ENCODE peak calls at places on chromosomes 6 and 20, in four cellular contexts. K, I, E and S are unnamed samples.
A peak's percentile ranks its signal among the peaks of the same experiment; 100 is the strongest.

GRCh38 chr6:117817992-117818391 is 89.1 kb upstream of the SLC35F1 start:
- DNase-seq in K (no peak), I (no peak), E (no peak), S (no peak)

GRCh38 chr6:148364056-148364844 is 21.6 kb downstream of the SASH1 start:
- DNase-seq in K (no peak), I (no peak), E (no peak), S (no peak)

GRCh38 chr6:23213193-23213592 is 643.8 kb downstream of the HDGFL1 start:
- DNase-seq in K (no peak), I (no peak), E (no peak), S (no peak)

GRCh38 chr20:38735172-38735571 is 10.9 kb downstream of the SLC32A1 start:
- DNase-seq in K (no peak), I (no peak), E (no peak), S (no peak)

GRCh38 chr6:15405111-15405510 is 159.2 kb downstream of the JARID2 start:
- DNase-seq in K (no peak), I (no peak), E (no peak), S (no peak)

GRCh38 chr6:36202101-36202500 is 5.6 kb downstream of the BRPF3 start:
- DNase-seq in K (no peak), I (no peak), E (no peak), S (no peak)

GRCh38 chr6:26243742-26244141 is 121.3 kb upstream of the BTN3A2 start:
- DNase-seq in K (no peak), I (no peak), E (no peak), S (no peak)

GRCh38 chr20:14957416-14957815 is 620.0 kb upstream of the FLRT3 start:
- DNase-seq in K (no peak), I (no peak), E (no peak), S (no peak)

GRCh38 chr6:157669747-157670216 is 153.3 kb upstream of the SNX9 start:
- DNase-seq in K (no peak), I (no peak), E (no peak), S (no peak)

DNA sequence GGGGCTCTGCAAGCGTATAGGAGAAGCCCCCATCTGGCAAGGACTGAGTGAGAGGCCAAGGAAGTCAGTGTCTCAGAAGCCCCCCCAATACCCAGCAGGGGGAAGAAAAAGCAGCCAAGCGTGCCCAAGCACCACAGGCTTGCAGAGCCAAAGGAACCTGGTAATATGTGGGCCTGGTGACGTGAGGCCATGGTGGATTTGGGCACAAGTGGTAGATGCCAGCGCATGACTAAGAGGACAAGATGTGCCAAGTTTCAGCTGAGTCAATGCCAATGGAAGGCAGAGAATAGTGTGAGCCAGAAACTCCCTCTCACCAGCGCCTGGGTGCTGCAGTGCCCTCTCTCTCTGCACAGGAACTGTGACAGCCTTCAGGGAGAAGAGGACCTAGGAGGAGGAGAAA is 110.0 kb downstream of the QRSL1 start:
- DNase-seq in K (no peak), I (no peak), E (no peak), S (no peak)
- TF ChIP-seq SPI1 in K (no peak), I (no peak), E (no peak), S (no peak)

GRCh38 chr20:24721891-24722530 is 227.1 kb upstream of the CST7 start:
- DNase-seq in K (no peak), I (no peak), E (no peak), S (no peak)
- TF ChIP-seq SPI1 in K (no peak), I (no peak), E (no peak), S (no peak)

DNA sequence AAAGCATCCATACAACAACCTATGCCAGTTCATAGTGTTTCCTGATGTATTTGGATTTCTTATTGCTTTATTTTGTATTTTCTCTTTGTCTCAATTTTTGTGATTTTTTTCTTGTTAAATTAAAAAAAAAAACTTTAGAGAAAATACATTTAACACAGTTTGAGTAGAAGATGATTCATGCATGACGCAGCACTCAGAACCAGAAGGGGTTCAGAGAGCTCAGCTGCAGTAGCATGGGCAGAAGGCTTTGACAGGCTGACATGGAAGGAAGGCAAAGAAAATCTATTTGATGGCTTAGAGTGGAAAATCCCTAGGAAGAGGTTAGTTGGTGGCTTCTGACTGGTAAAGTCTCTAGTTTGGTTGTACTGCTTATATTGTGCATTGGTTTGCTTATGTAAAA is 207.2 kb upstream of the STXBP5 start:
- DNase-seq in K (no peak), I (no peak), E (no peak), S (no peak)
- TF ChIP-seq SPI1 in K (no peak), I (no peak), E (no peak), S (no peak)

GRCh38 chr6:17493286-17493685 is 99.9 kb downstream of the CAP2 start:
- DNase-seq in K (peak; percentile 44), I (no peak), E (no peak), S (no peak)
- TF ChIP-seq SPI1 in K (no peak), I (no peak), E (no peak), S (no peak)

DNA sequence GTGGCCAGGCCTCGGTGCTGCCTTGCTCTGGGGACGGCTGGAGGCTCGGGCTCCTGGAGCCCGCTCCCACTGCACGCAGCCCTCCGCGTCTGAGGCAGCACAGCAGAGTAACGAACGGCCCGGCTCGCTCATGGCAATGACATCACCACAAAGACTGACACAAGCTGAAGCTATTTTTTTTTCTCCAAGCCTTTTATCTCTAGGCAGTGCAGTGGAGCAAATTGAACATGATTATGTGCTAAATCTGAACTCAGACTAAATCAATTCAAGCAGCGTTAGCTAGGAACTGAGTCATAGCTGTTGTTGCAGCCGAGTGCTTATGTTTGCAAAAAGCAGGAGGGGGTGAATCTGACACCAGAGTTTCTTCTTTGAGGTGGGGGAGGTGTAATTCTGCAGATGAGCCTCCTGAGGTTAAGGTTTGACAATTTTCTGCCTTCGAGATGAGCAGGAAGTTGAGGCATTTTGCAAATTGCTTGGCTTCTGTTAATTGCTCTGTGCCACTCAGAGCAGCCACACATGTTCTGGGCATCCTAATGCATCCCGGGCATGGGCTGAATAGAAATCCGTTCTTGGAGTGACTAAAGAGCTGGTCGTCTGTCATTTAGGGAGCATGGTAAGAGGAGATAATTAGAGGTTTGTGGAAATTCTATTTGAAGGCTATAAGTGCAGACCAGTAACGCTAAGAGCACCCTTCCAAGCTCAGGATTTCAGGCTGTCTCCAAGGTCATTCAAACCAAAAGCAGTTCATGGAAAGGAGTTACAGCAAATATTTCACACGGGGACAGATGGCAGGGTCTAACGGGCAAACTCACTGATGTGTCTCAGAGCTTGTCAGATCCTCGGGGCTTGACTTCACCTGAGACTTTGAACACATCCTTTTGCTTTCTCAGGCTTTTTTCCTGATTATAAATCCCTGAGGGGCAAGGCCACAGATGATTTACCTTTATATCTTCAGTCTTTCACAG is 155.1 kb upstream of the ENPP5 start:
- DNase-seq in K (no peak), I (no peak), E (no peak), S (no peak)
- TF ChIP-seq SPI1 in K (no peak), I (no peak), E (no peak), S (no peak)